ENCODE peak calls at places on chromosome 1, in seven cellular contexts. One of them, this sample, is unnamed.

GRCh38 chr1:15310544-15310943 is 63.5 kb downstream of the FHAD1 start:
- DNase-seq in fibroblast of lung: no peak
- DNase-seq in activated T-cell treated with anti-CD3 and anti-CD28 coated beads for 4 hours: no peak
- DNase-seq in omental fat pad: no peak
- DNase-seq in Peyer's patch: no peak
- DNase-seq in activated CD8-positive, alpha-beta T cell treated with anti-CD3 and anti-CD28 coated beads, Interleukin-2, amount 10 ng/mL, durations not matched to agents 7 days and 5 days: no peak
- DNase-seq in head of caudate nucleus: no peak
- DNase-seq in this sample: no peak

GRCh38 chr1:86247553-86248279 is 91.1 kb upstream of the COL24A1 start:
- DNase-seq in fibroblast of lung: no peak
- DNase-seq in activated T-cell treated with anti-CD3 and anti-CD28 coated beads for 4 hours: no peak
- DNase-seq in omental fat pad: no peak
- DNase-seq in Peyer's patch: no peak
- DNase-seq in activated CD8-positive, alpha-beta T cell treated with anti-CD3 and anti-CD28 coated beads, Interleukin-2, amount 10 ng/mL, durations not matched to agents 7 days and 5 days: no peak
- DNase-seq in head of caudate nucleus: no peak
- DNase-seq in this sample: no peak

GRCh38 chr1:29465755-29466154 is 229.4 kb downstream of the PTPRU start:
- DNase-seq in fibroblast of lung: peak; percentile 27
- DNase-seq in activated T-cell treated with anti-CD3 and anti-CD28 coated beads for 4 hours: no peak
- DNase-seq in omental fat pad: no peak
- DNase-seq in Peyer's patch: no peak
- DNase-seq in activated CD8-positive, alpha-beta T cell treated with anti-CD3 and anti-CD28 coated beads, Interleukin-2, amount 10 ng/mL, durations not matched to agents 7 days and 5 days: no peak
- DNase-seq in head of caudate nucleus: no peak
- DNase-seq in this sample: no peak

GRCh38 chr1:31111290-31111951 is 45.9 kb upstream of the PUM1 start:
- DNase-seq in fibroblast of lung: peak; percentile 62
- DNase-seq in activated T-cell treated with anti-CD3 and anti-CD28 coated beads for 4 hours: no peak
- DNase-seq in omental fat pad: no peak
- DNase-seq in Peyer's patch: peak; percentile 55
- DNase-seq in activated CD8-positive, alpha-beta T cell treated with anti-CD3 and anti-CD28 coated beads, Interleukin-2, amount 10 ng/mL, durations not matched to agents 7 days and 5 days: no peak
- DNase-seq in head of caudate nucleus: no peak
- DNase-seq in this sample: no peak

GRCh38 chr1:118136511-118136937 is 48.5 kb downstream of the SPAG17 start:
- DNase-seq in fibroblast of lung: peak; percentile 82
- DNase-seq in activated T-cell treated with anti-CD3 and anti-CD28 coated beads for 4 hours: no peak
- DNase-seq in omental fat pad: no peak
- DNase-seq in Peyer's patch: no peak
- DNase-seq in activated CD8-positive, alpha-beta T cell treated with anti-CD3 and anti-CD28 coated beads, Interleukin-2, amount 10 ng/mL, durations not matched to agents 7 days and 5 days: peak; percentile 25
- DNase-seq in head of caudate nucleus: no peak
- DNase-seq in this sample: no peak

GRCh38 chr1:180268556-180269044 is 38.5 kb downstream of the LHX4 start:
- DNase-seq in fibroblast of lung: no peak
- DNase-seq in activated T-cell treated with anti-CD3 and anti-CD28 coated beads for 4 hours: no peak
- DNase-seq in omental fat pad: no peak
- DNase-seq in Peyer's patch: no peak
- DNase-seq in activated CD8-positive, alpha-beta T cell treated with anti-CD3 and anti-CD28 coated beads, Interleukin-2, amount 10 ng/mL, durations not matched to agents 7 days and 5 days: no peak
- DNase-seq in head of caudate nucleus: no peak
- DNase-seq in this sample: no peak

GRCh38 chr1:61141288-61142044 is 59.1 kb downstream of the NFIA start:
- DNase-seq in fibroblast of lung: peak; percentile 64
- DNase-seq in activated T-cell treated with anti-CD3 and anti-CD28 coated beads for 4 hours: no peak
- DNase-seq in omental fat pad: no peak
- DNase-seq in Peyer's patch: no peak
- DNase-seq in activated CD8-positive, alpha-beta T cell treated with anti-CD3 and anti-CD28 coated beads, Interleukin-2, amount 10 ng/mL, durations not matched to agents 7 days and 5 days: no peak
- DNase-seq in head of caudate nucleus: no peak
- DNase-seq in this sample: no peak

GRCh38 chr1:222028694-222029093 is 286.8 kb upstream of the DUSP10 start:
- DNase-seq in fibroblast of lung: peak; percentile 27
- DNase-seq in activated T-cell treated with anti-CD3 and anti-CD28 coated beads for 4 hours: no peak
- DNase-seq in omental fat pad: no peak
- DNase-seq in Peyer's patch: no peak
- DNase-seq in activated CD8-positive, alpha-beta T cell treated with anti-CD3 and anti-CD28 coated beads, Interleukin-2, amount 10 ng/mL, durations not matched to agents 7 days and 5 days: no peak
- DNase-seq in head of caudate nucleus: no peak
- DNase-seq in this sample: no peak

GRCh38 chr1:25917996-25918395 is 11.8 kb upstream of the STMN1 start:
- DNase-seq in fibroblast of lung: no peak
- DNase-seq in activated T-cell treated with anti-CD3 and anti-CD28 coated beads for 4 hours: no peak
- DNase-seq in omental fat pad: no peak
- DNase-seq in Peyer's patch: no peak
- DNase-seq in activated CD8-positive, alpha-beta T cell treated with anti-CD3 and anti-CD28 coated beads, Interleukin-2, amount 10 ng/mL, durations not matched to agents 7 days and 5 days: peak; percentile 47
- DNase-seq in head of caudate nucleus: no peak
- DNase-seq in this sample: no peak

GRCh38 chr1:228975238-228975929 is 240.1 kb downstream of the RHOU start:
- DNase-seq in fibroblast of lung: no peak
- DNase-seq in activated T-cell treated with anti-CD3 and anti-CD28 coated beads for 4 hours: no peak
- DNase-seq in omental fat pad: no peak
- DNase-seq in Peyer's patch: no peak
- DNase-seq in activated CD8-positive, alpha-beta T cell treated with anti-CD3 and anti-CD28 coated beads, Interleukin-2, amount 10 ng/mL, durations not matched to agents 7 days and 5 days: no peak
- DNase-seq in head of caudate nucleus: no peak
- DNase-seq in this sample: no peak

GRCh38 chr1:175963740-175964139 is 220.3 kb upstream of the TNR start:
- DNase-seq in fibroblast of lung: no peak
- DNase-seq in activated T-cell treated with anti-CD3 and anti-CD28 coated beads for 4 hours: no peak
- DNase-seq in omental fat pad: no peak
- DNase-seq in Peyer's patch: no peak
- DNase-seq in activated CD8-positive, alpha-beta T cell treated with anti-CD3 and anti-CD28 coated beads, Interleukin-2, amount 10 ng/mL, durations not matched to agents 7 days and 5 days: no peak
- DNase-seq in head of caudate nucleus: no peak
- DNase-seq in this sample: no peak

GRCh38 chr1:167440776-167441175 is 77.6 kb downstream of the CD247 start:
- DNase-seq in fibroblast of lung: no peak
- DNase-seq in activated T-cell treated with anti-CD3 and anti-CD28 coated beads for 4 hours: no peak
- DNase-seq in omental fat pad: no peak
- DNase-seq in Peyer's patch: no peak
- DNase-seq in activated CD8-positive, alpha-beta T cell treated with anti-CD3 and anti-CD28 coated beads, Interleukin-2, amount 10 ng/mL, durations not matched to agents 7 days and 5 days: peak; percentile 17
- DNase-seq in head of caudate nucleus: no peak
- DNase-seq in this sample: no peak

This sample was measured in anterior cingulate cortex.